ENCODE peak calls at places on chromosomes 12 and 14, in nine cellular contexts. C is cardiac muscle cell, B is HCT116, N is heart left ventricle, E is adrenal gland, T is psoas muscle, A is transverse colon, X is A549, S is MM.1S. M is an unnamed sample.

GRCh38 chr12:26281320-26281719 is 85.9 kb downstream of the SSPN start:
- DNase-seq in C (peak), B (no peak), N (no peak), E (peak), T (peak), A (no peak), X (no peak), S (no peak), M (no peak)

GRCh38 chr14:79971330-79971729 is 240.0 kb downstream of the DIO2 start:
- DNase-seq in C (no peak), B (no peak), N (no peak), E (no peak), T (no peak), A (no peak), X (peak), S (no peak), M (no peak)

GRCh38 chr14:71163842-71164500 is 256.7 kb downstream of the PCNX1 start:
- DNase-seq in C (no peak), B (no peak), N (no peak), E (no peak), T (no peak), A (no peak), X (no peak), S (no peak), M (no peak)

GRCh38 chr12:9779209-9779608 is 18.5 kb upstream of the CD69 start:
- DNase-seq in C (no peak), B (no peak), N (no peak), E (no peak), T (no peak), A (no peak), X (no peak), S (no peak), M (no peak)

GRCh38 chr14:84420236-84420635 is 1109.7 kb upstream of the FLRT2 start:
- DNase-seq in C (peak), B (no peak), N (no peak), E (no peak), T (no peak), A (no peak), X (no peak), S (no peak), M (no peak)

GRCh38 chr12:12265571-12266388 is 1.1 kb downstream of the LRP6 start:
- DNase-seq in C (peak), B (no peak), N (peak), E (no peak), T (no peak), A (no peak), X (peak), S (peak), M (peak)

GRCh38 chr14:103548463-103549351 is 13.8 kb downstream of the BAG5 start:
- DNase-seq in C (no peak), B (no peak), N (no peak), E (no peak), T (no peak), A (peak), X (no peak), S (no peak), M (no peak)

GRCh38 chr12:125100551-125101434 is 35.6 kb downstream of the AACS start:
- DNase-seq in C (no peak), B (no peak), N (no peak), E (no peak), T (no peak), A (no peak), X (peak), S (no peak), M (no peak)

GRCh38 chr12:114665411-114666181 is 18.4 kb downstream of the TBX3 start:
- DNase-seq in C (no peak), B (no peak), N (no peak), E (no peak), T (no peak), A (no peak), X (no peak), S (no peak), M (no peak)

GRCh38 chr12:24378548-24379011 is 429.1 kb upstream of the SOX5 start:
- DNase-seq in C (no peak), B (no peak), N (no peak), E (no peak), T (no peak), A (no peak), X (no peak), S (no peak), M (no peak)

GRCh38 chr14:60094306-60094897 is 2.7 kb downstream of the PCNX4 start:
- DNase-seq in C (peak), B (no peak), N (no peak), E (no peak), T (no peak), A (no peak), X (peak), S (no peak), M (peak)

GRCh38 chr14:69606258-69606657 is 5.1 kb upstream of the SUSD6 start:
- DNase-seq in C (peak), B (no peak), N (no peak), E (peak), T (no peak), A (peak), X (no peak), S (no peak), M (no peak)

GRCh38 chr14:93969082-93969828 is 7.1 kb downstream of the ASB2 start:
- DNase-seq in C (no peak), B (no peak), N (peak), E (no peak), T (peak), A (no peak), X (no peak), S (no peak), M (no peak)

GRCh38 chr12:116881867-116882507 is 746 bp upstream of the HRK start:
- DNase-seq in C (no peak), B (no peak), N (no peak), E (no peak), T (no peak), A (no peak), X (no peak), S (no peak), M (no peak)
- H3K27ac ChIP-seq in C (no peak), B (no peak), N (no peak), E (no peak), T (no peak), A (no peak), X (peak), S (no peak), M (no peak)

DNA sequence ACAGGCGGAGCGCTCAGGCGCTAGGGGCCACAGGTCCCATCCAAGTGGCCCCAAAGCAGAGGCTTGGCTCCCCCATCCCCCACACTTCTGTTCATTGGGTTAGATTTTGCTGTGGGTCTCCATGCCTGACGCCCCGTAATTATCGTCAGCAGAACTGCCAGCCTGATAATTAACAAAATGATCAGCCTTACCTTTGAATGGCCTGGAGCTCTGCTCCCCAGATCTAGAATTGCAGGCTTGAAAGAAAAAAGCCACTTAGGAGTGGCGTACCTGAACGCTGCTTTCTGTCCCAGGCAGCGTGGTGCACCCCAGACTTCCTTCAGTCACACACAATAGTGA is 28.7 kb upstream of the LRP1-AS start:
- DNase-seq in C (no peak), B (no peak), N (no peak), E (no peak), T (no peak), A (no peak), X (no peak), S (no peak), M (no peak)
- TF ChIP-seq CTCF in C (no peak), B (no peak), N (peak), E (no peak), T (peak), A (no peak), X (peak), S (no peak), M (peak)

GRCh38 chr14:73140924-73141323 is 4.6 kb downstream of the PSEN1 start:
- DNase-seq in C (no peak), B (no peak), N (no peak), E (no peak), T (no peak), A (no peak), X (no peak), S (no peak), M (no peak)

GRCh38 chr14:73133795-73134194 is 2.5 kb upstream of the PSEN1 start:
- DNase-seq in C (no peak), B (no peak), N (no peak), E (no peak), T (no peak), A (no peak), X (no peak), S (no peak), M (no peak)

GRCh38 chr14:73136387-73137221 is at the start of gene PSEN1:
- DNase-seq in C (peak), B (peak), N (peak), E (peak), T (peak), A (peak), X (peak), S (peak), M (peak)

DNA sequence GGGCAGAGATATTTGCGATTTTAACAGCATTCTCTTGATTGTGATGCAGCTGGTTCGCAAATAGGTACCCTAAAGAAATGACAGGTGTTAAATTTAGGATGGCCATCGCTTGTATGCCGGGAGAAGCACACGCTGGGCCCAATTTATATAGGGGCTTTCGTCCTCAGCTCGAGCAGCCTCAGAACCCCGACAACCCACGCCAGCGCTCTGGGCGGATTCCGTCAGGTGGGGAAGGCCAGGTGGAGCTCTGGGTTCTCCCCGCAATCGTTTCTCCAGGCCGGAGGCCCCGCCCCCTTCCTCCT is 271 bp upstream of the PSEN1 start:
- DNase-seq in C (no peak), B (no peak), N (no peak), E (no peak), T (no peak), A (no peak), X (no peak), S (no peak), M (no peak)
- H3K27ac ChIP-seq in C (no peak), B (peak), N (peak), E (peak), T (peak), A (peak), X (peak), S (peak), M (peak)

GRCh38 chr12:96070670-96071279 is 35.4 kb upstream of the LTA4H start:
- DNase-seq in C (peak), B (no peak), N (no peak), E (peak), T (no peak), A (peak), X (peak), S (no peak), M (no peak)
- TF ChIP-seq CTCF in C (peak), B (peak), N (peak), E (no peak), T (no peak), A (no peak), X (peak), S (peak), M (no peak)